ENCODE peak calls at places on chromosomes 12 and 14, in four cellular contexts. Q is sigmoid colon, G is nephron progenitor cell, R is AG04450. M is an unnamed sample.

GRCh38 chr12:47740536-47741339 is 15.4 kb upstream of the ENDOU start:
- DNase-seq in Q (no peak), G (no peak), R (no peak), M (no peak)

GRCh38 chr14:21087294-21088091 is 11.0 kb downstream of the ZNF219 start:
- DNase-seq in Q (no peak), G (no peak), R (no peak), M (no peak)

GRCh38 chr14:102279282-102279681 is 25.7 kb downstream of the MOK start:
- DNase-seq in Q (no peak), G (no peak), R (no peak), M (no peak)

GRCh38 chr14:76953196-76953945 is 75.1 kb downstream of the IRF2BPL start:
- DNase-seq in Q (peak; percentile 90), G (no peak), R (no peak), M (no peak)

GRCh38 chr12:49233842-49234526 is 30.9 kb upstream of the TUBA1C start:
- DNase-seq in Q (peak; percentile 79), G (no peak), R (no peak), M (no peak)

GRCh38 chr14:37550511-37550910 is 44.5 kb downstream of the FOXA1 start:
- DNase-seq in Q (no peak), G (no peak), R (peak; percentile 49), M (no peak)

GRCh38 chr14:30143617-30144016 is 216.0 kb upstream of the PRKD1 start:
- DNase-seq in Q (no peak), G (no peak), R (peak; percentile 6), M (no peak)

GRCh38 chr14:93683241-93683640 is 105.0 kb downstream of the PRIMA1 start:
- DNase-seq in Q (no peak), G (peak; percentile 10), R (no peak), M (no peak)

GRCh38 chr14:90405755-90406154 is 8.9 kb downstream of the CALM1 start:
- DNase-seq in Q (no peak), G (no peak), R (no peak), M (no peak)

GRCh38 chr14:98886982-98887381 is 385.0 kb downstream of the BCL11B start:
- DNase-seq in Q (no peak), G (no peak), R (no peak), M (no peak)

GRCh38 chr12:51318846-51319570 is 5.0 kb downstream of the BIN2 start:
- DNase-seq in Q (no peak), G (no peak), R (no peak), M (no peak)

GRCh38 chr14:94364037-94364436 is 24.4 kb downstream of the SERPINA1 start:
- DNase-seq in Q (peak; percentile 24), G (no peak), R (no peak), M (no peak)

GRCh38 chr12:89559753-89560152 is 33.9 kb upstream of the POC1B start:
- DNase-seq in Q (no peak), G (no peak), R (no peak), M (no peak)

GRCh38 chr12:79508622-79509021 is 182.1 kb downstream of the PAWR start:
- DNase-seq in Q (no peak), G (no peak), R (no peak), M (no peak)

GRCh38 chr12:49021292-49021915 is 2.8 kb upstream of the PRKAG1 start:
- DNase-seq in Q (no peak), G (no peak), R (no peak), M (no peak)

GRCh38 chr14:55450124-55450523 is 9.7 kb upstream of the TBPL2 start:
- DNase-seq in Q (no peak), G (no peak), R (no peak), M (no peak)

GRCh38 chr12:131045705-131046460 is 92.2 kb downstream of the ADGRD1 start:
- DNase-seq in Q (peak; percentile 55), G (no peak), R (no peak), M (no peak)

GRCh38 chr12:32586390-32586789 is 92.7 kb upstream of the DNM1L start:
- DNase-seq in Q (no peak), G (no peak), R (no peak), M (no peak)

GRCh38 chr14:100730530-100730929 is 3.8 kb downstream of the DLK1 start:
- DNase-seq in Q (no peak), G (no peak), R (no peak), M (no peak)

GRCh38 chr14:95389471-95390011 is 69.8 kb upstream of the CLMN start:
- DNase-seq in Q (no peak), G (no peak), R (no peak), M (no peak)

GRCh38 chr12:1639538-1639937 is 10.5 kb downstream of the WNT5B start:
- DNase-seq in Q (no peak), G (no peak), R (no peak), M (no peak)

GRCh38 chr12:27732281-27732680 is 21.6 kb downstream of the MRPS35 start:
- DNase-seq in Q (no peak), G (no peak), R (no peak), M (no peak)

GRCh38 chr12:96136129-96136528 is 58.0 kb upstream of the ELK3 start:
- DNase-seq in Q (no peak), G (peak; percentile 11), R (no peak), M (peak; percentile 62)

GRCh38 chr12:101963703-101964102 is 86.3 kb downstream of the DRAM1 start:
- DNase-seq in Q (no peak), G (no peak), R (no peak), M (no peak)

GRCh38 chr12:132921685-132922084 is 34.3 kb upstream of the CHFR start:
- DNase-seq in Q (no peak), G (no peak), R (no peak), M (no peak)
- TF ChIP-seq CTCF in Q (no peak), G (no peak), R (no peak), M (peak; percentile 6)

GRCh38 chr12:98503593-98504367 is 11.6 kb upstream of the TMPO start:
- DNase-seq in Q (peak; percentile 97), G (peak; percentile 89), R (peak; percentile 83), M (peak; percentile 63)

GRCh38 chr12:98498635-98499034 is 16.8 kb upstream of the TMPO start:
- DNase-seq in Q (no peak), G (no peak), R (no peak), M (no peak)

GRCh38 chr12:98504368-98504617 is 11.1 kb upstream of the TMPO start:
- DNase-seq in Q (no peak), G (no peak), R (no peak), M (no peak)

GRCh38 chr12:98499668-98500456 is 15.5 kb upstream of the TMPO start:
- DNase-seq in Q (no peak), G (no peak), R (no peak), M (no peak)

DNA sequence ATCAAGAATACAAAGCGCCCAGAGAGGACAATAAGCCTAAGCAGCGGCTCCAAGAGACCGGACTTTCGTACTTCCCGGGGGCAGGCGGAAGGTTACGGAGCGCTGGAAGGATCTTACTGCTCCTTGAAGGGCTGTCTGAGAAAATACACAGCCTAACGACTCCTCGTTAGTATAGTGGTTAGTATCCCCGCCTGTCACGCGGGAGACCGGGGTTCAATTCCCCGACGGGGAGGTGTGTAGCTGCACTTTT is 12.1 kb upstream of the TMPO start:
- DNase-seq in Q (peak; percentile 96), G (peak; percentile 90), R (peak; percentile 88), M (peak; percentile 56)
- TF ChIP-seq CTCF in Q (no peak), G (no peak), R (no peak), M (no peak)

GRCh38 chr12:6921539-6921938 is 6.2 kb upstream of the ATN1 start:
- DNase-seq in Q (no peak), G (no peak), R (no peak), M (no peak)

GRCh38 chr12:6917491-6918231 is 3.3 kb downstream of the ENO2 start:
- DNase-seq in Q (no peak), G (no peak), R (no peak), M (no peak)

GRCh38 chr12:6916426-6917200 is 2.2 kb downstream of the ENO2 start:
- DNase-seq in Q (peak; percentile 66), G (no peak), R (no peak), M (no peak)

GRCh38 chr12:6921996-6922935 is 5.5 kb upstream of the ATN1 start:
- DNase-seq in Q (no peak), G (no peak), R (no peak), M (no peak)

GRCh38 chr12:6919588-6919987 is 5.2 kb downstream of the ENO2 start:
- DNase-seq in Q (peak; percentile 60), G (no peak), R (no peak), M (no peak)
- TF ChIP-seq CTCF in Q (no peak), G (no peak), R (no peak), M (no peak)

GRCh38 chr14:88552859-88553258 is 1.9 kb downstream of the PTPN21 start:
- DNase-seq in Q (no peak), G (no peak), R (no peak), M (no peak)

GRCh38 chr14:88551936-88552565 is 2.8 kb downstream of the PTPN21 start:
- DNase-seq in Q (peak; percentile 69), G (peak; percentile 16), R (no peak), M (no peak)

GRCh38 chr14:88553886-88554457 is 835 bp downstream of the PTPN21 start:
- DNase-seq in Q (no peak), G (no peak), R (no peak), M (no peak)

GRCh38 chr14:88550078-88550477 is 4.7 kb downstream of the PTPN21 start:
- DNase-seq in Q (peak; percentile 56), G (no peak), R (no peak), M (no peak)

DNA sequence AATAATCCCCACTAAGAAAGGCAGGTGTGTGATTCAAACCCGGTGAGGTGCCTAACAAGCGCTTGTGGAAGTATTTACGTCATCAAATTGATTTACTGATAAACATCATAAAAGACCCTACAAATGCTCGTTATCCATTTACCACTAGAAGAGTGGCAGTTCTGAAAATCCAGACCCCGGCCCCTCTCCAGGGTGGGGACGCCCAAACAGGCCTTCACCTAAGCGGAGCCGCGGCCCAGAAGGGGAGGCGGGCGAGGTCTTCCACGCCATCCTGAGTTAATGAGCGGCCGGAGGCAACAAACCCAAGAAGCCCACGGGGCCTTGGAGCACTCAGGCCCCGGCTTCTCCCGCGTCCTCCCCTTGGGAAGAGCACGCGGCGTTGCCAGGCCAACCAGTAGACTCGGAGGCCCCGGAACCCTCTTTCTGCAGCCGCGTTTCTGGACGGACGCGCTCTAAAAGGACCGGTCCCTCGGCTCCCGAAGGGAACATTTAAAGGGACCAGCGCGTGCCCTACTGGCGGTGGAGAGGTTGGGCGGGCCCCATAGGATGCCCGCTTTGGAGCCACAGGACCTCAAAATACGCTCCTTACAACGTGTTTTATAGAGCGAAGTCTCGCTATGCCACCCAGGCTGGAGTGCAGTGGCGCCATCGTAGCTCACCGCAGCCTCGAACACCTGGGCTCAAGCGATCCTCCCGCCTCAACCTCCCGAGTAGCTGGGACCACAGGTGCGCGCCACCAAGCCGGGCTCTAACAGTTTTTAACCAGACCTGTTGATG is 3.5 kb downstream of the PTPN21 start:
- DNase-seq in Q (peak; percentile 91), G (peak; percentile 74), R (peak; percentile 63), M (no peak)
- TF ChIP-seq CTCF in Q (peak; percentile 24), G (no peak), R (peak; percentile 39), M (peak; percentile 44)

M was measured in kidney epithelial cell.